ENCODE peak calls at places on chromosomes 4 and X, in six cellular contexts. One of them, this sample, is unnamed.
A peak's percentile ranks its signal among the peaks of the same experiment; 100 is the strongest.

GRCh38 chrX:52261463-52262194 is 76.9 kb downstream of the MAGED4 start:
- DNase-seq in SK-N-SH: peak; percentile 87
- DNase-seq in kidney epithelial cell: peak; percentile 59
- DNase-seq in nephron progenitor cell: peak; percentile 83
- DNase-seq in fibroblast of villous mesenchyme: peak; percentile 88
- DNase-seq in GM06990: peak; percentile 82
- DNase-seq in this sample: peak; percentile 75

GRCh38 chr4:105551968-105552746 is at the start of gene ARHGEF38:
- DNase-seq in GM06990: no peak
- DNase-seq in nephron progenitor cell: no peak
- DNase-seq in fibroblast of villous mesenchyme: peak; percentile 15
- DNase-seq in SK-N-SH: no peak
- DNase-seq in kidney epithelial cell: peak; percentile 70
- DNase-seq in this sample: no peak

GRCh38 chr4:53671757-53672156 is 80.5 kb upstream of the LNX1 start:
- DNase-seq in nephron progenitor cell: no peak
- DNase-seq in SK-N-SH: no peak
- DNase-seq in fibroblast of villous mesenchyme: no peak
- DNase-seq in GM06990: no peak
- DNase-seq in kidney epithelial cell: no peak
- DNase-seq in this sample: no peak

GRCh38 chr4:52550186-52550585 is 108.9 kb downstream of the USP46 start:
- DNase-seq in GM06990: no peak
- DNase-seq in fibroblast of villous mesenchyme: no peak
- DNase-seq in nephron progenitor cell: no peak
- DNase-seq in kidney epithelial cell: no peak
- DNase-seq in SK-N-SH: no peak
- DNase-seq in this sample: no peak

GRCh38 chrX:41300758-41301437 is 33.1 kb upstream of the DDX3X start:
- DNase-seq in kidney epithelial cell: no peak
- DNase-seq in SK-N-SH: no peak
- DNase-seq in nephron progenitor cell: no peak
- DNase-seq in GM06990: no peak
- DNase-seq in fibroblast of villous mesenchyme: peak; percentile 55
- DNase-seq in this sample: no peak

GRCh38 chrX:140177821-140178220 is 212.5 kb upstream of the CXorf66 start:
- DNase-seq in kidney epithelial cell: no peak
- DNase-seq in GM06990: no peak
- DNase-seq in SK-N-SH: no peak
- DNase-seq in nephron progenitor cell: no peak
- DNase-seq in fibroblast of villous mesenchyme: no peak
- DNase-seq in this sample: no peak

GRCh38 chrX:54357414-54358377 is at the start of gene WNK3:
- DNase-seq in fibroblast of villous mesenchyme: peak; percentile 49
- DNase-seq in kidney epithelial cell: peak; percentile 19
- DNase-seq in nephron progenitor cell: peak; percentile 82
- DNase-seq in GM06990: peak; percentile 26
- DNase-seq in SK-N-SH: peak; percentile 86
- DNase-seq in this sample: peak; percentile 25

GRCh38 chr4:18529482-18529881 is 507.9 kb upstream of the LCORL start:
- DNase-seq in GM06990: no peak
- DNase-seq in nephron progenitor cell: no peak
- DNase-seq in kidney epithelial cell: no peak
- DNase-seq in SK-N-SH: no peak
- DNase-seq in fibroblast of villous mesenchyme: no peak
- DNase-seq in this sample: no peak

GRCh38 chr4:75671802-75672421 is 1.3 kb downstream of the G3BP2 start:
- DNase-seq in SK-N-SH: no peak
- DNase-seq in GM06990: no peak
- DNase-seq in fibroblast of villous mesenchyme: no peak
- DNase-seq in kidney epithelial cell: no peak
- DNase-seq in nephron progenitor cell: no peak
- DNase-seq in this sample: no peak

GRCh38 chr4:64715741-64716140 is 306.5 kb upstream of the TECRL start:
- DNase-seq in nephron progenitor cell: no peak
- DNase-seq in GM06990: no peak
- DNase-seq in fibroblast of villous mesenchyme: no peak
- DNase-seq in SK-N-SH: no peak
- DNase-seq in kidney epithelial cell: no peak
- DNase-seq in this sample: no peak

GRCh38 chrX:47172549-47172948 is 21.1 kb upstream of the UBA1 start:
- DNase-seq in kidney epithelial cell: no peak
- DNase-seq in SK-N-SH: no peak
- DNase-seq in nephron progenitor cell: no peak
- DNase-seq in fibroblast of villous mesenchyme: no peak
- DNase-seq in GM06990: no peak
- DNase-seq in this sample: no peak

GRCh38 chr4:102449751-102450352 is 51.3 kb upstream of the NFKB1 start:
- DNase-seq in nephron progenitor cell: peak; percentile 30
- DNase-seq in fibroblast of villous mesenchyme: peak; percentile 74
- DNase-seq in GM06990: peak; percentile 9
- DNase-seq in SK-N-SH: peak; percentile 41
- DNase-seq in kidney epithelial cell: no peak
- DNase-seq in this sample: peak; percentile 51

GRCh38 chr4:138242076-138242829 is at the start of gene SLC7A11:
- DNase-seq in kidney epithelial cell: peak; percentile 99
- DNase-seq in GM06990: peak; percentile 74
- DNase-seq in nephron progenitor cell: peak; percentile 46
- DNase-seq in fibroblast of villous mesenchyme: peak; percentile 99
- DNase-seq in SK-N-SH: peak; percentile 27
- DNase-seq in this sample: peak; percentile 57

GRCh38 chrX:86047174-86047991 is at the start of gene CHM:
- DNase-seq in SK-N-SH: peak; percentile 77
- DNase-seq in kidney epithelial cell: peak; percentile 54
- DNase-seq in nephron progenitor cell: peak; percentile 60
- DNase-seq in GM06990: peak; percentile 59
- DNase-seq in fibroblast of villous mesenchyme: peak; percentile 84
- DNase-seq in this sample: peak; percentile 59

GRCh38 chr4:187017156-187017555 is 293.5 kb upstream of the FAT1 start:
- DNase-seq in SK-N-SH: no peak
- DNase-seq in fibroblast of villous mesenchyme: no peak
- DNase-seq in kidney epithelial cell: no peak
- DNase-seq in GM06990: no peak
- DNase-seq in nephron progenitor cell: peak; percentile 15
- DNase-seq in this sample: no peak

GRCh38 chr4:12729384-12729783 is 754.8 kb downstream of the RAB28 start:
- DNase-seq in fibroblast of villous mesenchyme: peak; percentile 24
- DNase-seq in kidney epithelial cell: no peak
- DNase-seq in SK-N-SH: peak; percentile 10
- DNase-seq in GM06990: no peak
- DNase-seq in nephron progenitor cell: no peak
- DNase-seq in this sample: peak; percentile 31
- TF ChIP-seq CTCF in fibroblast of villous mesenchyme: peak; percentile 43
- TF ChIP-seq CTCF in kidney epithelial cell: peak; percentile 32
- TF ChIP-seq CTCF in SK-N-SH: peak; percentile 47
- TF ChIP-seq CTCF in GM06990: peak; percentile 29
- TF ChIP-seq CTCF in nephron progenitor cell: peak; percentile 65
- TF ChIP-seq CTCF in this sample: no peak

DNA sequence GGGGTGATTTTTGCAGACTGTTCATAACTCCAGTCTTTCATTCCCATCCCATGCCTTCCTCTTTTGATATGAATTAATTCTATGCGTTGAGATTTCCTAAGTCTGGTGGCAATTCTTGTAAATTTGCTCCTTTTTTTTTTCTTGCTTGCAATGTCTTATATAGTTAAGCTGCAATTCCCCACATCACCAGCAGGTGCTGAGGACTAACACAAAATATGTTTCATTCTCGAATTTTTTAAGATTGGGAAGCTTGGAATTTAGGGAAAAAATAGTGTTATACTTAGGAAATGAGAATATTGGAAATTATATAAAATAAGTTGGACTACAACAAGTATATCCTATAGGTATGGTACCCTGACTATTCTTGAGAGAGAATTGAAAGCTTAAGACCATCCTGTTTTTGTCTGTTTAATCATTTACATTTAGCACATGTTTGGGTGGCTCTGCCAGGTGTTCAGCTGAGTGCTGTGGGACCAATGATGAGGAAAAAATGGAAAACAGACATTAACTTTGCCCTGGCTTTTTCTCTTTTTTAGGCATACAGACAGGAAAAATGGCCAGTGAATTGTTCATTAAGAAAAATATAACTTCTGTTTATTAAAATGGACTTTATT is 30.2 kb downstream of the AFF2 start:
- DNase-seq in nephron progenitor cell: no peak
- DNase-seq in kidney epithelial cell: no peak
- DNase-seq in SK-N-SH: no peak
- DNase-seq in fibroblast of villous mesenchyme: peak; percentile 13
- DNase-seq in GM06990: no peak
- DNase-seq in this sample: no peak
- TF ChIP-seq CTCF in nephron progenitor cell: peak; percentile 59
- TF ChIP-seq CTCF in kidney epithelial cell: peak; percentile 74
- TF ChIP-seq CTCF in SK-N-SH: peak; percentile 84
- TF ChIP-seq CTCF in fibroblast of villous mesenchyme: peak; percentile 52
- TF ChIP-seq CTCF in GM06990: peak; percentile 72
- TF ChIP-seq CTCF in this sample: peak; percentile 20

GRCh38 chrX:35046646-35047231 is 104.1 kb downstream of the FAM47B start:
- DNase-seq in SK-N-SH: no peak
- DNase-seq in fibroblast of villous mesenchyme: peak; percentile 8
- DNase-seq in kidney epithelial cell: no peak
- DNase-seq in GM06990: no peak
- DNase-seq in nephron progenitor cell: no peak
- DNase-seq in this sample: no peak

GRCh38 chrX:35040871-35041270 is 98.3 kb downstream of the FAM47B start:
- DNase-seq in SK-N-SH: no peak
- DNase-seq in fibroblast of villous mesenchyme: no peak
- DNase-seq in kidney epithelial cell: no peak
- DNase-seq in nephron progenitor cell: no peak
- DNase-seq in GM06990: no peak
- DNase-seq in this sample: no peak
- TF ChIP-seq CTCF in SK-N-SH: no peak
- TF ChIP-seq CTCF in fibroblast of villous mesenchyme: no peak
- TF ChIP-seq CTCF in kidney epithelial cell: no peak
- TF ChIP-seq CTCF in nephron progenitor cell: no peak
- TF ChIP-seq CTCF in GM06990: no peak
- TF ChIP-seq CTCF in this sample: no peak

GRCh38 chr4:139278956-139279722 is 886 bp downstream of the MGARP start:
- DNase-seq in kidney epithelial cell: no peak
- DNase-seq in fibroblast of villous mesenchyme: peak; percentile 28
- DNase-seq in nephron progenitor cell: peak; percentile 34
- DNase-seq in SK-N-SH: peak; percentile 36
- DNase-seq in GM06990: no peak
- DNase-seq in this sample: no peak

GRCh38 chr4:139282375-139283075 is 2.5 kb upstream of the MGARP start:
- DNase-seq in GM06990: no peak
- DNase-seq in kidney epithelial cell: no peak
- DNase-seq in SK-N-SH: no peak
- DNase-seq in nephron progenitor cell: no peak
- DNase-seq in fibroblast of villous mesenchyme: peak; percentile 49
- DNase-seq in this sample: no peak

GRCh38 chr4:139279723-139280620 is at the start of gene MGARP:
- DNase-seq in SK-N-SH: peak; percentile 66
- DNase-seq in fibroblast of villous mesenchyme: peak; percentile 41
- DNase-seq in GM06990: no peak
- DNase-seq in kidney epithelial cell: no peak
- DNase-seq in nephron progenitor cell: peak; percentile 69
- DNase-seq in this sample: no peak

GRCh38 chr4:139278450-139278849 is 1.6 kb downstream of the MGARP start:
- DNase-seq in nephron progenitor cell: no peak
- DNase-seq in SK-N-SH: no peak
- DNase-seq in GM06990: no peak
- DNase-seq in fibroblast of villous mesenchyme: peak; percentile 7
- DNase-seq in kidney epithelial cell: no peak
- DNase-seq in this sample: no peak

GRCh38 chr4:139281212-139281611 is 1.2 kb upstream of the MGARP start:
- DNase-seq in nephron progenitor cell: no peak
- DNase-seq in kidney epithelial cell: no peak
- DNase-seq in SK-N-SH: no peak
- DNase-seq in fibroblast of villous mesenchyme: no peak
- DNase-seq in GM06990: no peak
- DNase-seq in this sample: no peak
- TF ChIP-seq CTCF in nephron progenitor cell: peak; percentile 18
- TF ChIP-seq CTCF in kidney epithelial cell: peak; percentile 39
- TF ChIP-seq CTCF in SK-N-SH: peak; percentile 29
- TF ChIP-seq CTCF in fibroblast of villous mesenchyme: no peak
- TF ChIP-seq CTCF in GM06990: no peak
- TF ChIP-seq CTCF in this sample: no peak

GRCh38 chrX:55717521-55718497 is at the start of gene RRAGB:
- DNase-seq in nephron progenitor cell: peak; percentile 83
- DNase-seq in SK-N-SH: peak; percentile 85
- DNase-seq in fibroblast of villous mesenchyme: peak; percentile 93
- DNase-seq in GM06990: peak; percentile 93
- DNase-seq in kidney epithelial cell: peak; percentile 79
- DNase-seq in this sample: peak; percentile 84

GRCh38 chrX:55716937-55717336 is 612 bp upstream of the RRAGB start:
- DNase-seq in SK-N-SH: no peak
- DNase-seq in kidney epithelial cell: no peak
- DNase-seq in fibroblast of villous mesenchyme: no peak
- DNase-seq in GM06990: no peak
- DNase-seq in nephron progenitor cell: no peak
- DNase-seq in this sample: no peak

GRCh38 chrX:55714111-55714510 is 3.4 kb upstream of the RRAGB start:
- DNase-seq in nephron progenitor cell: no peak
- DNase-seq in SK-N-SH: no peak
- DNase-seq in kidney epithelial cell: no peak
- DNase-seq in fibroblast of villous mesenchyme: no peak
- DNase-seq in GM06990: no peak
- DNase-seq in this sample: no peak

GRCh38 chrX:55713635-55714034 is 3.9 kb upstream of the RRAGB start:
- DNase-seq in nephron progenitor cell: no peak
- DNase-seq in fibroblast of villous mesenchyme: no peak
- DNase-seq in SK-N-SH: no peak
- DNase-seq in GM06990: no peak
- DNase-seq in kidney epithelial cell: no peak
- DNase-seq in this sample: no peak

DNA sequence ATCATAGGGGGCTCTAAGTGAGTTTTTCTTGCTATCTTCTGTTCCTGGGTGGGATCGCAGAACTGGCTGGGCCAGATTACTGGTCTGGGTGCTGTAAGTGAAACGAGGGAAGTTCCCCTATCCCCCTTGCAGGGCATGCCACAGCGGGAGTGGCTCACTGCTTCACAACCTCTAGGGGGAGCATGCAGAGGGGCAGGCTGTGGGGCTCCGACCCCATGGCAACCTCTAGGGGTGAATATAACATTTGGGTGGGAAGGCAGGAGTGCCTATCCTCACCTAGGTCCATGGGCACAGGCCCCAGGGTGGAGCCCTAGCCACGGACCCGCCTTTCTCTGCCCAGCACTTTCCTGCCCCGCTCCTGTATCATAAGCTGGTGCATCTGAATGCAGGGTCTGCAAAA is 1.7 kb upstream of the RRAGB start:
- DNase-seq in nephron progenitor cell: no peak
- DNase-seq in fibroblast of villous mesenchyme: no peak
- DNase-seq in kidney epithelial cell: no peak
- DNase-seq in SK-N-SH: no peak
- DNase-seq in GM06990: peak; percentile 6
- DNase-seq in this sample: no peak
- TF ChIP-seq CTCF in nephron progenitor cell: no peak
- TF ChIP-seq CTCF in fibroblast of villous mesenchyme: no peak
- TF ChIP-seq CTCF in kidney epithelial cell: no peak
- TF ChIP-seq CTCF in SK-N-SH: no peak
- TF ChIP-seq CTCF in GM06990: peak; percentile 24
- TF ChIP-seq CTCF in this sample: no peak

DNA sequence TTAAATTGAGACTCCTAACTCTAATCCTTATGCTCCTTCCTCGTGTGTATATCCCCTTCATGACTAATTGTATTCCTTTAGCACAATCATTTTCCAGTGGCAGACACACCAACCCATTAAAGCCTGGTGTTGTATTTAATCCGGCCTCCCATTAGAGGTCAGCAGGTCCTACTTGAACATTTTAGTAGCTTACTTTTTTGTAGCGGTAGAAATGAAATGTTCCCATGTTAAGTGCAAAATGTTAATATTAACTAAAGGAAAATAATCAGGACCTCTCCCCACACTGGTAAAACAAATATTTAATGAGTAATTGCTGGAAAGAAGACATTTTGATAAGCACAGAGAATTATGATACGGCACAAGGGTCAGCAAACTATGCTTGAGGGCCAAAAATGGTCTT is 3.4 kb downstream of the RAB33B start:
- DNase-seq in GM06990: no peak
- DNase-seq in kidney epithelial cell: no peak
- DNase-seq in fibroblast of villous mesenchyme: no peak
- DNase-seq in nephron progenitor cell: no peak
- DNase-seq in SK-N-SH: no peak
- DNase-seq in this sample: no peak
- TF ChIP-seq CTCF in GM06990: no peak
- TF ChIP-seq CTCF in kidney epithelial cell: no peak
- TF ChIP-seq CTCF in fibroblast of villous mesenchyme: no peak
- TF ChIP-seq CTCF in nephron progenitor cell: no peak
- TF ChIP-seq CTCF in SK-N-SH: no peak
- TF ChIP-seq CTCF in this sample: no peak